ENCODE peak calls at places on chromosomes 7 and 10, in nine cellular contexts. B is cardiac muscle cell; P is CD4-positive, alpha-beta T cell; O is lung; S is PC-3; T is hepatocyte; Q is HCT116; G is prostate gland; K is uterus. Z is an unnamed sample.

GRCh38 chr7:55569797-55570196 is 2.5 kb downstream of the VOPP1 start:
- DNase-seq in B (no peak), P (no peak), O (no peak), S (no peak), T (no peak), Q (no peak), G (no peak), K (no peak), Z (no peak)

GRCh38 chr7:157585113-157585861 is 248.5 kb downstream of the DNAJB6 start:
- DNase-seq in B (no peak), P (no peak), O (no peak), S (no peak), T (no peak), Q (no peak), G (no peak), K (no peak), Z (no peak)

GRCh38 chr7:150357277-150357676 is 11.3 kb upstream of the REPIN1 start:
- DNase-seq in B (no peak), P (peak; percentile 67), O (no peak), S (no peak), T (no peak), Q (no peak), G (no peak), K (no peak), Z (no peak)

GRCh38 chr7:139232893-139233292 is 1.9 kb downstream of the UBN2 start:
- DNase-seq in B (no peak), P (no peak), O (no peak), S (peak; percentile 90), T (no peak), Q (no peak), G (no peak), K (no peak), Z (no peak)

GRCh38 chr10:20133669-20134189 is 317.5 kb downstream of the PLXDC2 start:
- DNase-seq in B (no peak), P (no peak), O (no peak), S (no peak), T (no peak), Q (no peak), G (no peak), K (no peak), Z (no peak)

GRCh38 chr10:111076191-111076681 is 593 bp upstream of the ADRA2A start:
- DNase-seq in B (peak; percentile 55), P (no peak), O (peak; percentile 42), S (peak; percentile 44), T (peak; percentile 86), Q (peak; percentile 13), G (peak; percentile 31), K (peak; percentile 39), Z (peak; percentile 40)

GRCh38 chr7:101936612-101937231 is 119.3 kb downstream of the CUX1 start:
- DNase-seq in B (peak; percentile 71), P (no peak), O (no peak), S (no peak), T (peak; percentile 77), Q (no peak), G (peak; percentile 45), K (peak; percentile 69), Z (no peak)

GRCh38 chr10:78458983-78459638 is 425.4 kb downstream of the RPS24 start:
- DNase-seq in B (peak; percentile 84), P (no peak), O (no peak), S (peak; percentile 100), T (peak; percentile 69), Q (no peak), G (no peak), K (peak; percentile 2), Z (peak; percentile 78)

GRCh38 chr7:41825927-41826480 is 123.1 kb upstream of the INHBA start:
- DNase-seq in B (no peak), P (no peak), O (no peak), S (peak; percentile 6), T (no peak), Q (no peak), G (no peak), K (no peak), Z (no peak)

GRCh38 chr10:44920252-44920651 is 9.1 kb downstream of the TMEM72 start:
- DNase-seq in B (no peak), P (no peak), O (no peak), S (no peak), T (no peak), Q (no peak), G (no peak), K (no peak), Z (no peak)

GRCh38 chr10:101778781-101779543 is 3.0 kb upstream of the FGF8 start:
- DNase-seq in B (peak; percentile 67), P (no peak), O (no peak), S (no peak), T (peak; percentile 72), Q (no peak), G (no peak), K (no peak), Z (no peak)

GRCh38 chr7:144009361-144009760 is 9.2 kb downstream of the OR6B1 start:
- DNase-seq in B (no peak), P (no peak), O (no peak), S (no peak), T (no peak), Q (no peak), G (no peak), K (no peak), Z (no peak)

GRCh38 chr7:151313857-151314256 is 27.8 kb upstream of the NUB1 start:
- DNase-seq in B (peak; percentile 36), P (no peak), O (no peak), S (peak; percentile 20), T (no peak), Q (no peak), G (no peak), K (no peak), Z (peak; percentile 23)

GRCh38 chr7:30390872-30391646 is 87.5 kb downstream of the NOD1 start:
- DNase-seq in B (no peak), P (no peak), O (no peak), S (no peak), T (no peak), Q (no peak), G (no peak), K (no peak), Z (no peak)

GRCh38 chr7:46786221-46786951 is 795.5 kb downstream of the TNS3 start:
- DNase-seq in B (no peak), P (no peak), O (no peak), S (peak; percentile 96), T (no peak), Q (no peak), G (peak; percentile 26), K (no peak), Z (peak; percentile 60)

GRCh38 chr10:24483701-24484100 is 240.0 kb downstream of the ARHGAP21 start:
- DNase-seq in B (peak; percentile 16), P (no peak), O (peak; percentile 68), S (peak; percentile 91), T (peak; percentile 78), Q (peak; percentile 74), G (peak; percentile 88), K (no peak), Z (peak; percentile 21)

GRCh38 chr10:27537812-27538211 is 33.7 kb downstream of the RAB18 start:
- DNase-seq in B (no peak), P (no peak), O (no peak), S (no peak), T (no peak), Q (no peak), G (no peak), K (no peak), Z (no peak)

GRCh38 chr10:27534341-27534740 is 30.2 kb downstream of the RAB18 start:
- DNase-seq in B (no peak), P (no peak), O (no peak), S (no peak), T (no peak), Q (no peak), G (no peak), K (no peak), Z (no peak)

GRCh38 chr10:27535312-27535711 is 31.2 kb downstream of the RAB18 start:
- DNase-seq in B (no peak), P (no peak), O (no peak), S (no peak), T (no peak), Q (no peak), G (no peak), K (no peak), Z (no peak)

GRCh38 chr10:27537166-27537565 is 33.1 kb downstream of the RAB18 start:
- DNase-seq in B (no peak), P (no peak), O (no peak), S (no peak), T (no peak), Q (no peak), G (peak; percentile 59), K (no peak), Z (no peak)

GRCh38 chr10:27536437-27536836 is 32.3 kb downstream of the RAB18 start:
- DNase-seq in B (no peak), P (no peak), O (no peak), S (no peak), T (no peak), Q (no peak), G (no peak), K (no peak), Z (no peak)
- H3K27ac ChIP-seq in B (no peak overlapping the region), P (no peak overlapping the region), O (no peak overlapping the region), S (no peak overlapping the region), T (no peak overlapping the region), Q (no peak overlapping the region), G (peak overlapping the region; percentile 60), K (no peak overlapping the region), Z (no peak overlapping the region)

DNA sequence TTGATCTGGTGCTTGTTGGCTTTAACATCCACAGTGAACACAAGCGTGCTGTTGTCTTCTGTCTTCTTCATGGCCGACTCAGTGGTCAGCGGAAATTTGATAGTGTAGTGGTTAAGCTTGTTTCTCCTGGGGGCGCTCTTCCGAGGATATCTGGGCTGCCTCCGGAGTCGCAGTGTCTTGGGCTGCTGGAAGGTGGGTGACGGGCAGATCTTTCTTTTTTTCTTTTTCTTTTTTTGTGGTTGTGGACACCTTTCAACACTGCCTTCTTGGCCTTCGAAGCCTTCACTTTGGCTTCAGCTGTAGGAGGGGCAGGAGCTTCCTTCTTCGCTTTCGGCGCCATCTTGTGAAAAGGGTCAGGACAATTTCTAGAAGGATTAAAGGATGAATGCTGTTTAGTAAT is 23.8 kb upstream of the RPA3 start:
- DNase-seq in B (no peak), P (no peak), O (no peak), S (no peak), T (no peak), Q (no peak), G (no peak), K (no peak), Z (no peak)
- TF ChIP-seq CTCF in B (no peak), P (no peak), O (no peak), S (peak; percentile 14), T (no peak), Q (peak; percentile 16), G (no peak), K (no peak), Z (no peak)

DNA sequence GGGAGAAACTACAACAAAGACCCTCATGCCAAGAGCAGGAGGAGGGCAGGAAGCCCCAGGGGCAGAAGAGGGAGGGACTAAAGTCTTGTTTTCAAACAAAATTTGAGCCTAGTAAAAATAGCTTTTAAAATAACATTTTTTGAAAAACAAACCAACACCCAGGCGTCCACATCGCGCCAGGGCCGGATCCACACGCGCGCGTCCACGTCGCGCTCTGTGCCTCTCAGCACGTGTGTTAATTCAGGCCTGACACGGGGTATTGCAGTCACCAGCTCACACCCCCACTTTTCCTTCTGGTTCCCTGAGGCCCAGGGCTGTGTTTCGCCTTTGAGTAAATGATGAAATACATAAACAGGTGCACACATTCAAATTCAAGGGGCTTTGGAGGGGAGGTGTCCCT is 196.2 kb downstream of the TCERG1L start:
- DNase-seq in B (no peak), P (no peak), O (no peak), S (no peak), T (no peak), Q (no peak), G (no peak), K (no peak), Z (no peak)
- H3K27ac ChIP-seq in B (no peak overlapping the region), P (no peak overlapping the region), O (no peak overlapping the region), S (no peak overlapping the region), T (no peak overlapping the region), Q (no peak overlapping the region), G (no peak overlapping the region), K (no peak overlapping the region), Z (no peak overlapping the region)

GRCh38 chr10:86261933-86262665 is 104.5 kb downstream of the GRID1 start:
- DNase-seq in B (no peak), P (no peak), O (no peak), S (peak; percentile 48), T (peak; percentile 52), Q (no peak), G (peak; percentile 12), K (no peak), Z (no peak)
- TF ChIP-seq CTCF in B (no peak), P (no peak), O (no peak), S (peak; percentile 55), T (peak; percentile 30), Q (peak; percentile 69), G (no peak), K (no peak), Z (no peak)

Z was measured in brain microvascular endothelial cell.